ENCODE peak calls at places on chromosomes 11 and 22, in nine cellular contexts. P is osteoblast; D is PC-3; V is WERI-Rb-1; O is chondrocyte; U is stomach; W is B cell; F is pancreas; Q is CD4-positive, alpha-beta T cell. Z is an unnamed sample.

GRCh38 chr11:122002047-122002446 is 114.0 kb downstream of the BLID start:
- DNase-seq in P (no peak), D (no peak), V (no peak), O (no peak), U (no peak), W (no peak), F (no peak), Q (no peak), Z (no peak)

GRCh38 chr22:43570531-43571144 is 158.8 kb downstream of the MPPED1 start:
- DNase-seq in P (no peak), D (no peak), V (peak), O (no peak), U (no peak), W (no peak), F (no peak), Q (no peak), Z (no peak)

GRCh38 chr11:36101466-36101865 is 157.6 kb downstream of the LDLRAD3 start:
- DNase-seq in P (no peak), D (no peak), V (no peak), O (no peak), U (no peak), W (no peak), F (no peak), Q (no peak), Z (no peak)

GRCh38 chr11:89463381-89463780 is 27.8 kb downstream of the NOX4 start:
- DNase-seq in P (no peak), D (no peak), V (no peak), O (no peak), U (no peak), W (no peak), F (no peak), Q (no peak), Z (no peak)

GRCh38 chr22:20523118-20523983 is 15.9 kb downstream of the MED15 start:
- DNase-seq in P (peak), D (no peak), V (no peak), O (no peak), U (no peak), W (no peak), F (no peak), Q (peak), Z (peak)

GRCh38 chr11:63866211-63866610 is 27.3 kb downstream of the MARK2 start:
- DNase-seq in P (no peak), D (peak), V (no peak), O (no peak), U (peak), W (no peak), F (no peak), Q (peak), Z (no peak)

GRCh38 chr22:41561335-41561734 is 525 bp downstream of the CSDC2 start:
- DNase-seq in P (no peak), D (no peak), V (peak), O (no peak), U (no peak), W (no peak), F (no peak), Q (no peak), Z (no peak)

GRCh38 chr11:31437742-31438435 is 68.2 kb downstream of the DNAJC24 start:
- DNase-seq in P (peak), D (peak), V (no peak), O (no peak), U (no peak), W (no peak), F (no peak), Q (no peak), Z (no peak)

GRCh38 chr22:19526702-19527111 is 2.5 kb upstream of the CLDN5 start:
- DNase-seq in P (peak), D (no peak), V (no peak), O (peak), U (no peak), W (no peak), F (no peak), Q (no peak), Z (peak)

GRCh38 chr22:42648368-42649260 is 578 bp downstream of the CYB5R3 start:
- DNase-seq in P (peak), D (peak), V (peak), O (no peak), U (peak), W (no peak), F (peak), Q (no peak), Z (peak)

GRCh38 chr22:48654492-48654891 is 1173.2 kb downstream of the BRD1 start:
- DNase-seq in P (no peak), D (no peak), V (no peak), O (no peak), U (no peak), W (no peak), F (no peak), Q (no peak), Z (no peak)

GRCh38 chr11:124763156-124763947 is 1.3 kb upstream of the ESAM start:
- DNase-seq in P (peak), D (peak), V (peak), O (no peak), U (peak), W (peak), F (peak), Q (peak), Z (peak)

GRCh38 chr22:41575533-41575932 is 14.1 kb downstream of the PMM1 start:
- DNase-seq in P (peak), D (no peak), V (no peak), O (no peak), U (no peak), W (no peak), F (peak), Q (no peak), Z (no peak)

GRCh38 chr11:86987687-86988086 is 32.5 kb upstream of the FZD4 start:
- DNase-seq in P (no peak), D (no peak), V (no peak), O (no peak), U (no peak), W (no peak), F (no peak), Q (no peak), Z (no peak)

GRCh38 chr11:61731956-61732675 is 20.3 kb upstream of the MYRF start:
- DNase-seq in P (peak), D (no peak), V (no peak), O (no peak), U (no peak), W (no peak), F (peak), Q (no peak), Z (no peak)

GRCh38 chr11:121555172-121555571 is 102.4 kb upstream of the SORL1-AS1 start:
- DNase-seq in P (no peak), D (no peak), V (no peak), O (no peak), U (no peak), W (no peak), F (no peak), Q (no peak), Z (no peak)

GRCh38 chr22:37101311-37102063 is 8.0 kb downstream of the TMPRSS6 start:
- DNase-seq in P (no peak), D (no peak), V (no peak), O (no peak), U (peak), W (no peak), F (no peak), Q (no peak), Z (no peak)

GRCh38 chr11:120225372-120225909 is 14.5 kb upstream of the POU2F3 start:
- DNase-seq in P (no peak), D (no peak), V (no peak), O (no peak), U (no peak), W (no peak), F (no peak), Q (no peak), Z (no peak)

GRCh38 chr11:108751444-108751843 is 86.6 kb downstream of the DDX10 start:
- DNase-seq in P (no peak), D (no peak), V (no peak), O (no peak), U (no peak), W (peak), F (no peak), Q (no peak), Z (no peak)

GRCh38 chr11:112762686-112763048 is 198.6 kb upstream of the NCAM1 start:
- DNase-seq in P (no peak), D (no peak), V (no peak), O (no peak), U (no peak), W (no peak), F (no peak), Q (no peak), Z (no peak)

GRCh38 chr11:20670932-20671403 is 1.6 kb downstream of the NELL1 start:
- DNase-seq in P (no peak), D (no peak), V (peak), O (no peak), U (no peak), W (no peak), F (peak), Q (no peak), Z (no peak)

GRCh38 chr11:20669833-20670684 is 673 bp downstream of the NELL1 start:
- DNase-seq in P (peak), D (no peak), V (peak), O (no peak), U (no peak), W (no peak), F (peak), Q (no peak), Z (no peak)

GRCh38 chr11:20671856-20672546 is 2.6 kb downstream of the NELL1 start:
- DNase-seq in P (peak), D (peak), V (peak), O (no peak), U (no peak), W (no peak), F (no peak), Q (no peak), Z (no peak)

GRCh38 chr11:20668844-20669832 is at the start of gene NELL1:
- DNase-seq in P (peak), D (no peak), V (peak), O (no peak), U (no peak), W (no peak), F (peak), Q (no peak), Z (no peak)

GRCh38 chr11:20672575-20672974 is 3.2 kb downstream of the NELL1 start:
- DNase-seq in P (no peak), D (peak), V (no peak), O (no peak), U (no peak), W (no peak), F (no peak), Q (no peak), Z (no peak)
- TF ChIP-seq CTCF in P (peak), D (peak), V (peak), O (peak), U (no peak), W (no peak), F (no peak), Q (no peak), Z (peak)

GRCh38 chr11:12834166-12834565 is 159.9 kb downstream of the TEAD1 start:
- DNase-seq in P (no peak), D (no peak), V (no peak), O (no peak), U (no peak), W (no peak), F (no peak), Q (no peak), Z (peak)
- TF ChIP-seq CTCF in P (no peak), D (no peak), V (no peak), O (no peak), U (no peak), W (no peak), F (no peak), Q (no peak), Z (no peak)

GRCh38 chr22:44780876-44781275 is 28.5 kb downstream of the ARHGAP8 start:
- DNase-seq in P (no peak), D (no peak), V (no peak), O (no peak), U (no peak), W (no peak), F (no peak), Q (no peak), Z (no peak)
- TF ChIP-seq CTCF in P (no peak), D (no peak), V (no peak), O (no peak), U (no peak), W (no peak), F (no peak), Q (no peak), Z (no peak)

DNA sequence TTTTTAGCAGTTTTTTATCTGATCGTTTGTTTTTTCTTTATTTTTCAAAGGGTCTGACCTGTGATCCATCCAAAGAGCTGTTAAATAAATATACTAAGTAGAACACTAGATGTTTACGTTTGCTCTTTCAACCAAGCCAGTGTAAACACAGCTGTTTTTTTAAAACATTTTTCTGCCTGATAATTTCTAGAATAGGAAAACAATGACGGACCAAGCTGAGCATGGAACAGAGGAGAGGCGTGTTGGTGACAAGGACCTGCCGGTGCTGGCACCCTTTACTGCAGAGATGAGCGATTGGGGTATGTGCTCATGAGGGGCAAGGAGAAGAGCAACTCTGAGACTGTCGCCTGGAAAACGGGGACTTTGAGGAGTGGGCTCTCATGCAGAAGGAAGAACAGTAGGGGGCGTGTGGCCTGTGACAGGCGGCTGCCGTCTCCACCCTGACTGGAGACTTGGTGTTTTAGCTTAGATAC is 28.6 kb upstream of the PANX2 start:
- DNase-seq in P (peak), D (no peak), V (no peak), O (no peak), U (no peak), W (no peak), F (no peak), Q (no peak), Z (no peak)
- TF ChIP-seq CTCF in P (no peak), D (peak), V (peak), O (peak), U (no peak), W (no peak), F (no peak), Q (no peak), Z (no peak)

GRCh38 chr11:4185561-4185960 is 91.0 kb downstream of the RRM1 start:
- DNase-seq in P (no peak), D (no peak), V (no peak), O (no peak), U (no peak), W (no peak), F (no peak), Q (no peak), Z (no peak)
- TF ChIP-seq CTCF in P (no peak), D (no peak), V (no peak), O (no peak), U (no peak), W (no peak), F (no peak), Q (no peak), Z (no peak)

GRCh38 chr22:38467904-38468760 is at the start of gene KDELR3:
- DNase-seq in P (peak), D (peak), V (no peak), O (no peak), U (peak), W (peak), F (peak), Q (peak), Z (peak)
- TF ChIP-seq CTCF in P (peak), D (no peak), V (peak), O (peak), U (no peak), W (no peak), F (no peak), Q (no peak), Z (no peak)

GRCh38 chr22:17357688-17358087 is 11.6 kb upstream of the CECR2 start:
- DNase-seq in P (no peak), D (no peak), V (no peak), O (no peak), U (no peak), W (no peak), F (no peak), Q (no peak), Z (no peak)

GRCh38 chr22:17358394-17358793 is 10.9 kb upstream of the CECR2 start:
- DNase-seq in P (no peak), D (no peak), V (no peak), O (no peak), U (no peak), W (no peak), F (no peak), Q (no peak), Z (no peak)

GRCh38 chr22:17359501-17359900 is 9.8 kb upstream of the CECR2 start:
- DNase-seq in P (no peak), D (no peak), V (no peak), O (no peak), U (no peak), W (no peak), F (no peak), Q (no peak), Z (no peak)
- TF ChIP-seq CTCF in P (no peak), D (no peak), V (no peak), O (no peak), U (no peak), W (no peak), F (no peak), Q (no peak), Z (no peak)

GRCh38 chr11:44687310-44687842 is 39.4 kb upstream of the TSPAN18 start:
- DNase-seq in P (no peak), D (no peak), V (no peak), O (no peak), U (no peak), W (no peak), F (no peak), Q (no peak), Z (no peak)
- TF ChIP-seq CTCF in P (no peak), D (no peak), V (no peak), O (no peak), U (no peak), W (no peak), F (no peak), Q (no peak), Z (no peak)

DNA sequence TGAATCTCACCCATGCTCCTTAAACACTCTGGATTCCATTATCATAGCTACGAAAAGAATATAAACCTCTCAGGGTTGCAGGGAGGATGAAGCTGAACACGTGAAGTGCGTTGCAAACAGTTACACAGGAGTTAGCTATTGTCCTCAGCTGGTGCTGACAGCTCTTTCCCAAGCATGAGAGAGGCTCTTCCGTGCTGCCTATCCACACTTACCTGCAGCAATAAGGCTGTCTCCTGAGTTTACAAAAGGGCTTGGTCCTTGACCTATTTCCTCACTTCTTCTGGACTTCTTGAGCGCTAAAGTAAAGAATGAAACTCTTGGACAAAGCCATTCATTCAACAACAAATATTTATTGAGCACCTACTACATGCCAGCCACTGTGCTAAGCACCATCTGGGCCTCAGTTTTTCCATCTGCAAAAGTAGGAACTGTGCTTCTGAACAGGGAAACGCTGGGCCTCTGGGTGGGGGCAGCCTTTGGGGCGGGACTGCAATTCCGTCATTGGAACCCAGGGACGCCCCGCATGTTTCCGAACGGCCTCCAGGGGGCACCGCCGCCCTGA is 749 bp upstream of the ARL2 start:
- DNase-seq in P (no peak), D (peak), V (peak), O (no peak), U (peak), W (peak), F (peak), Q (peak), Z (peak)
- TF ChIP-seq CTCF in P (peak), D (peak), V (peak), O (peak), U (peak), W (no peak), F (peak), Q (no peak), Z (peak)

DNA sequence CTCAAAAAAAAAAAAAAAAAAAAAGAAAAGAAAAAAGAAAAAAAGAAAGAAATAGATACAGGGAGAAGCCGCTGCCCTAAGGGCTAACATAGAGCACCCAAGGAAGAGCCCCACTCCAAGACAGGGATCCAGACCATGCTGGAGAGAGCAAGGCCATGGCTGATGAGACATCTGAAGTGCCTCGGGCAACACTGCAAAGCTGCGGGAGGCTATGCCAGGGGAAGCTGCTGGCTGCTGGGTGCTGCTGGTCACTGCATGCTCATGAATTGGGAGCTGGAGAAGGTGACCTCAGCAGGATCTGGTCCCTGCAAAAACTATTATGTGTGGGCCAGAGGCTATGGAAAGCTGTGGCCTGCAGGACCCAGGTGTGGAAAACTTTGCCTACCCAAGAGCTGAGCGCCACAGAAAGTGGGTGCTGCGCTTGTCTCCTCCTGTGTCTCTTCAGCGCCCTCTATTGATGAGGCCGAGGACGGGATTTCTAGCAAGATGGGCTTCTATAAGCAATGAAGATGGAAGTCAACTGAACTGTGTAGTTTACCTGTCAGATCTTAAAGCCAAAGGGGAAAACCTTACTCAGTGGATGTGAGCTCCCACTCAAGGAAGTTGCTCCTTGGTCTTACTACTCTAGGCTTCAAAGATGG is 17.3 kb upstream of the SLC29A2 start:
- DNase-seq in P (no peak), D (peak), V (peak), O (no peak), U (peak), W (peak), F (no peak), Q (peak), Z (no peak)
- TF ChIP-seq CTCF in P (peak), D (peak), V (peak), O (peak), U (peak), W (peak), F (peak), Q (peak), Z (peak)

Z was measured in right lobe of liver.